ENCODE peak calls at places on chromosomes 6 and 20, in five cellular contexts. C is RWPE1, N is heart right ventricle, Z is AG04450, S is cardiac muscle cell. L is an unnamed sample.

GRCh38 chr20:31414381-31414780 is 8.4 kb upstream of the DEFB121 start:
- DNase-seq in C (no peak), N (no peak), Z (no peak), S (no peak), L (no peak)

GRCh38 chr20:50548396-50548795 is 38.2 kb downstream of the PTPN1 start:
- DNase-seq in C (no peak), N (no peak), Z (no peak), S (no peak), L (no peak)

GRCh38 chr6:131755597-131755996 is 44.8 kb upstream of the CTAGE9 start:
- DNase-seq in C (no peak), N (no peak), Z (peak), S (no peak), L (no peak)

GRCh38 chr6:29294499-29294914 is 7.0 kb upstream of the OR14J1 start:
- DNase-seq in C (no peak), N (no peak), Z (no peak), S (no peak), L (no peak)

GRCh38 chr6:1240766-1241165 is 71.1 kb upstream of the FOXQ1 start:
- DNase-seq in C (peak), N (no peak), Z (no peak), S (no peak), L (no peak)

GRCh38 chr6:20217476-20217855 is 5.2 kb upstream of the MBOAT1 start:
- DNase-seq in C (no peak), N (no peak), Z (no peak), S (peak), L (peak)

GRCh38 chr6:1604347-1604990 is 5.2 kb upstream of the FOXC1 start:
- DNase-seq in C (peak), N (peak), Z (no peak), S (peak), L (peak)

GRCh38 chr6:119284861-119285521 is 64.6 kb downstream of the MAN1A1 start:
- DNase-seq in C (no peak), N (no peak), Z (no peak), S (no peak), L (no peak)

GRCh38 chr6:16401868-16402267 is 163.5 kb downstream of the GMPR start:
- DNase-seq in C (no peak), N (no peak), Z (no peak), S (no peak), L (no peak)

GRCh38 chr20:43681468-43681942 is 14.6 kb downstream of the MYBL2 start:
- DNase-seq in C (no peak), N (peak), Z (no peak), S (peak), L (peak)
- TF ChIP-seq CTCF in C (no peak), N (no peak), Z (no peak), S (no peak), L (no peak)

DNA sequence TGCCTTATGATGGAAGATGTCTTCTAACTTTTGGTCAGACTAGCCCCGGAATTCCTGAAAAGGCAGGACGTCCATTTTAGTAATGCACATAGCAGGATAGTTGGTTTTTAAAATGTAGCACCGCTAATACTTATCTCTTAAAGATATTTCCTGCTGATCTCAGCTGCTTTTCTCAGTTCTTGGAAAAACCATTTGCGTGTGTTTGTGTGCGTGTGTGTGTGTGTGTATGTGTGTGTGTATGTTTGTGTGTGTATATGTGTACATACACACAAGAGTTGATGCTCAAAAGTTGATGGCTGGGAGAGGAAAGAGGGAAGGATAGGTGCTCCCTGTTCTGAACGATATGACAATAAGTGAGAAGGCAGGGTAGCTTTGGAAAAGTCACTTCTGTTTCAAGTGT is 61.7 kb upstream of the SUPT3H start:
- DNase-seq in C (no peak), N (no peak), Z (no peak), S (no peak), L (no peak)
- H3K27ac ChIP-seq in C (no peak), N (no peak), Z (peak), S (no peak), L (no peak)

GRCh38 chr20:18258126-18258860 is 30.0 kb upstream of the ZNF133 start:
- DNase-seq in C (no peak), N (no peak), Z (no peak), S (no peak), L (no peak)
- TF ChIP-seq CTCF in C (no peak), N (no peak), Z (no peak), S (no peak), L (peak)

GRCh38 chr6:35470663-35471120 is 2.5 kb downstream of the RPL10A start:
- DNase-seq in C (no peak), N (no peak), Z (no peak), S (no peak), L (no peak)
- H3K27ac ChIP-seq in C (peak), N (no peak), Z (no peak), S (peak), L (peak)

GRCh38 chr6:109009761-109010612 is 84.7 kb downstream of the SESN1 start:
- DNase-seq in C (no peak), N (no peak), Z (no peak), S (no peak), L (no peak)

GRCh38 chr6:109010703-109011102 is 83.9 kb downstream of the SESN1 start:
- DNase-seq in C (no peak), N (no peak), Z (no peak), S (no peak), L (no peak)

GRCh38 chr6:109008537-109008950 is 86.1 kb downstream of the SESN1 start:
- DNase-seq in C (no peak), N (no peak), Z (no peak), S (no peak), L (no peak)

GRCh38 chr6:109008061-109008460 is 86.6 kb downstream of the SESN1 start:
- DNase-seq in C (no peak), N (no peak), Z (no peak), S (no peak), L (no peak)

GRCh38 chr6:109008951-109009760 is 85.5 kb downstream of the SESN1 start:
- DNase-seq in C (peak), N (peak), Z (peak), S (peak), L (peak)
- TF ChIP-seq CTCF in C (no peak), N (peak), Z (no peak), S (no peak), L (no peak)

DNA sequence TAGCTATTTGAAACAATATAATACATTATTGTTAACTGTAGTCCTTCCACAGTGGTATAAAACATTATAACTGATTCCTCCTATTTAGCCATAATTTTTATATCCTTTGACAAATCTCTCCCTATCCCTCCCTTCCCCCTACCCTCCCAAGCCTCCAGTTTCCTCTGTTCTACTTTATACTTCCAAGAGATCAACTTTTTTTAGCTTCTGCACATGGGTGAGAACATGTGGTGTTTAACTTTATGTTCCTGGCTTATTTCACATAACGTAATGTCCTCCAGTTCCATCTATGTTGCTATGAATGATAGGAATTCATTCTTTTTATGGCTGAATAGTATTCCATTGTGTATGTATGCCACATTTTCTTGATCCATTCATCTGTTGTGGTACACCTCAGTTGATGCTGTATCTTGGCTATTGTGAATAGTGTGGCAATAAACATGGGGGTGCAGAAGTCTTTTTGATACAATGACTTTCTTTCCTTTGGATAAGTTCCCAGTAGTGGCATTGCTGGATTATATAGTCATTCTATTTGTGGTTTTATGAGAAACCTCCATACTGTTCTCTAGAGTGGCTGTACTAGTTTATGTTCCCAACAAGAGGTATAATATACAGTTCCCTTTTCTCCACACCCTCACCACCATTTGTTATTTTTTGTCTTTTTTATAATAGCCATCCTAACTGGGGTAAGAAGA is 205.0 kb downstream of the KCNQ5 start:
- DNase-seq in C (no peak), N (no peak), Z (no peak), S (no peak), L (no peak)
- H3K27ac ChIP-seq in C (no peak), N (no peak), Z (no peak), S (no peak), L (no peak)

GRCh38 chr20:42678895-42679294 is 510.8 kb downstream of the PTPRT start:
- DNase-seq in C (no peak), N (no peak), Z (no peak), S (no peak), L (peak)
- TF ChIP-seq CTCF in C (peak), N (peak), Z (no peak), S (no peak), L (peak)

DNA sequence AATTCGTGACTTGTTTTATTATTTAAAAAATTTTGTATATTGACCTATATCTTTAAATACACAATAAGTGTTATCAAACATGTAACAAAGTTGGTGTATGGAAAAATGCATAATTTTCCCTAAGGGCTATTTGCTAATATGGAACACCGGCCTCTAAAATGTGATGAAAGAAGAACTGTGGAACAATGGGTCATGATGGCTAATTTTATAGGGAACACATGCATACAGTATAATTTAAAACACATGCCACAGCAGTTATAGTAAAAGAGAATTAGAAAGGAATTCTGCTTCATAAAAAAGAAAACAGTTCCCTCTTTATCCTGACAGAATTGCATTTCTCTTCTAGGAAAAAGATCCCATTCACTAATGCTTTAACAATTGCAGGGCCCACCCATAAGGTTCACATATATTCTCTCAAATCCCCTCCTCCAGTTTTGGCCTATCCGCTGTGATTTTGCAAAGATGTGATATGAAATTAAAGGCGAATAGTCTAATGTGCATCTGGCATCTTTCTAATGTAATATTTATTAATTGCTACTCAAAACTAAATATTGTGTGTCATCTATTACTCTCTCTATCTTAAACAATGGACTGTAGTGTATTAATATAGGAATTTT is 628.1 kb upstream of the CITED2 start:
- DNase-seq in C (no peak), N (no peak), Z (no peak), S (no peak), L (no peak)
- H3K27ac ChIP-seq in C (no peak), N (no peak), Z (no peak), S (no peak), L (peak)

GRCh38 chr6:13830803-13831202 is 16.4 kb upstream of the MCUR1 start:
- DNase-seq in C (no peak), N (no peak), Z (no peak), S (no peak), L (no peak)
- TF ChIP-seq CTCF in C (no peak), N (no peak), Z (no peak), S (no peak), L (no peak)

L was measured in A673.